ENCODE peak calls at places on chromosomes 13 and 19, in eight cellular contexts. I is spleen, V is foreskin fibroblast, P is AG09309, K is AG04450, S is fibroblast of lung, N is body of pancreas, J is BE2C. L is an unnamed sample.

GRCh38 chr19:2271516-2272103 is 10.4 kb downstream of the PEAK3 start:
- DNase-seq in K (no peak), V (peak; percentile 92), N (peak; percentile 44), P (no peak), I (peak; percentile 85), S (peak; percentile 61), J (peak; percentile 46), L (no peak)

GRCh38 chr19:48671456-48671995 is 1.3 kb downstream of the NTN5 start:
- DNase-seq in P (no peak), J (no peak), N (no peak), S (no peak), I (no peak), K (no peak), V (no peak), L (no peak)

GRCh38 chr13:84352946-84353345 is 470.7 kb upstream of the SLITRK1 start:
- DNase-seq in P (no peak), I (no peak), S (no peak), V (no peak), N (no peak), J (no peak), K (no peak), L (no peak)

GRCh38 chr19:50252111-50252886 is 48.9 kb downstream of the MYH14 start:
- DNase-seq in P (no peak), I (no peak), S (peak; percentile 9), K (no peak), N (peak; percentile 30), J (peak; percentile 48), V (peak; percentile 6), L (peak; percentile 21)

GRCh38 chr13:52195052-52195837 is 35.8 kb upstream of the NEK3 start:
- DNase-seq in J (no peak), N (peak; percentile 87), V (peak; percentile 90), P (no peak), S (peak; percentile 84), K (peak; percentile 26), I (peak; percentile 94), L (peak; percentile 36)

GRCh38 chr13:114309806-114310410 is 4.4 kb upstream of the CHAMP1 start:
- DNase-seq in V (no peak), I (peak; percentile 52), J (no peak), K (no peak), P (no peak), S (no peak), N (no peak), L (no peak)

GRCh38 chr19:33700408-33700757 is 78.6 kb downstream of the CHST8 start:
- DNase-seq in V (no peak), S (no peak), N (no peak), J (no peak), I (peak; percentile 41), P (no peak), K (no peak), L (no peak)

GRCh38 chr19:35142531-35143230 is 374 bp upstream of the FXYD7 start:
- DNase-seq in N (peak; percentile 85), S (peak; percentile 29), P (no peak), J (peak; percentile 54), K (no peak), I (peak; percentile 90), V (peak; percentile 63), L (peak; percentile 82)

GRCh38 chr19:14147797-14148605 is 11.6 kb upstream of the ASF1B start:
- DNase-seq in V (peak; percentile 89), J (peak; percentile 83), K (peak; percentile 15), N (peak; percentile 77), P (no peak), I (peak; percentile 88), S (peak; percentile 65), L (peak; percentile 71)

GRCh38 chr13:49370390-49370789 is 73.5 kb downstream of the CAB39L start:
- DNase-seq in N (no peak), V (no peak), P (no peak), S (no peak), I (no peak), K (no peak), J (no peak), L (no peak)

GRCh38 chr19:16118489-16119033 is 6.9 kb downstream of the RAB8A start:
- DNase-seq in V (no peak), I (peak; percentile 90), P (no peak), J (no peak), S (no peak), K (no peak), N (no peak), L (no peak)

GRCh38 chr19:30170495-30171137 is 201.6 kb upstream of the ZNF536 start:
- DNase-seq in K (no peak), J (no peak), S (no peak), V (no peak), P (no peak), I (no peak), N (no peak), L (no peak)

GRCh38 chr13:79741006-79741405 is 260.1 kb downstream of the NDFIP2 start:
- DNase-seq in K (peak; percentile 13), S (peak; percentile 63), N (peak; percentile 25), V (peak; percentile 69), P (no peak), J (peak; percentile 79), I (no peak), L (no peak)

GRCh38 chr13:43133792-43134191 is 110.4 kb downstream of the DNAJC15 start:
- DNase-seq in K (no peak), V (no peak), I (no peak), J (no peak), P (no peak), N (no peak), S (no peak), L (no peak)

GRCh38 chr13:43129511-43130130 is 106.2 kb downstream of the DNAJC15 start:
- DNase-seq in I (no peak), S (no peak), N (no peak), K (no peak), V (no peak), J (peak; percentile 50), P (no peak), L (no peak)

GRCh38 chr13:43132911-43133310 is 109.5 kb downstream of the DNAJC15 start:
- DNase-seq in P (no peak), N (no peak), I (no peak), S (no peak), K (no peak), V (no peak), J (peak; percentile 37), L (no peak)

GRCh38 chr13:43134896-43135295 is 111.5 kb downstream of the DNAJC15 start:
- DNase-seq in N (no peak), K (no peak), P (no peak), S (no peak), J (no peak), V (no peak), I (no peak), L (no peak)

DNA sequence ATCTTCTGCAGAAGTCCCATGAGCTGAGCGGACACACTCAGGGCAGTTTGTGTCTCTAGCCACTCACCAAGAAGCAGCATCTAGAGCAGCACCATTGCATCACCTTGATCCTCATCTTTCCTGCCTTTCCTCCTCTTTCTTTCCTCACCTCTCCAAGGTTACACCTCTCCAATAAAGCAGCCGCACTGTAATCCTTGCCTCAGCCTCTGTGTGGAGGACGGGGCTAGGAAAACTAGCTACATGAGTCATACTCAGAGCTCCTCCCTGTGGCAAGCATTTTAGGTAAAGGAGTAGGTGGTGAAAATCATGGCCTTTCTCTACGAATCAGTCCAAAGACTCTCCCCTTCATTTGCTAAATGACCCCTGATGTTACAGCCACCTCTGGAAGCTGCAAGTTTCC is 108.8 kb downstream of the DNAJC15 start:
- DNase-seq in P (no peak), S (peak; percentile 44), K (no peak), V (peak; percentile 37), J (peak; percentile 47), N (peak; percentile 27), I (no peak), L (peak; percentile 38)
- TF ChIP-seq CTCF in P (peak; percentile 14), S (no peak), K (peak; percentile 32), V (peak; percentile 11), J (peak; percentile 48), N (no peak), I (no peak), L (peak; percentile 19)

DNA sequence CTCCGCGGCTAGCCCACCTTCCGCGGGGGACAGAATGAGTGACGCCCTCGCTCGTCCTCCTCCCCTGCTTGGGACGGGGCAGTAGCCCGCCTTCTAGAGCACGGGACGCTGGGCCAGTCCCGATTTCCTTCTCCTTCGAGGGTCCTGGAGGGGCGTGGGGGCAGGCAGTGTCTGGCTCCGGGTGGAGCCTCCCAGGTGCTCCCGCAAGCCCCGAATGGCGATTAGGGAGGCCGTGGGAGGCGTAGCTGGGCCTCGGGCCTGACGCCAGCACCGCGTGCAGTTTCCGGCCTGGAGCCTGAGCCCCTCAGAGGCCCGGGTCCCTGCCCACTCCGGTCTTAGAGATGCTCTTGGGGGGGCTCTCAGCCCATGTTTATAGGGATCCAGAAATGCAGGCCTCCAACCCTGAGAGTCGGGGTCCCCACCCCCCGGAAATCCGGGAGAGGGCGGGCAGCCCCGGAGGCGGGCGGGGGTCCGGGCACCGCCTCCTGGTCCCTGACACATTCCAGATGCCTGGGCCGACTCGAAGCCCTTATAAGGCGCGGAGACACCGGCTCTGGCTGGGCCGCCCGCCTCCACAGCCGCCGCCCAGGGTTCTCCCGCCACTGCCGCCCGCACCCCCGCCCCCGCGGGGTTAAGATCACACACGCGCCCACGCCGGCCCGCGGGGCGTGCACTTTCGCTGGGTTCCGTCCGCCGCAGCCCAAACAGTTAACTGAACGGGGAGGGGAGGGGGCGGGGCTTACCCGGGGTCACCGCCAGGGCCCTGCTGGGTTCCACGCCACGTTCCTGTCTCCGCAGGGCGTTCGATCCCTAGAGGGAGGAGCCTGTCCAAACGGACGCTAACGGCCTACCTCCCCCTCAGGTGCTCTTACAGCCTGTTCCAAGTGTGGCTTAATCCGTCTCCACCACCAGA is 1.5 kb downstream of the MYADM start:
- DNase-seq in J (peak; percentile 92), I (peak; percentile 96), K (peak; percentile 67), V (peak; percentile 97), P (no peak), N (peak; percentile 91), S (peak; percentile 88), L (peak; percentile 98)
- TF ChIP-seq CTCF in J (peak; percentile 13), I (peak; percentile 76), K (peak; percentile 40), V (no peak), P (peak; percentile 33), N (peak; percentile 52), S (no peak), L (peak; percentile 32)

GRCh38 chr13:108278466-108278865 is 8.9 kb downstream of the TNFSF13B start:
- DNase-seq in I (no peak), J (no peak), N (no peak), V (no peak), K (no peak), S (no peak), P (no peak), L (no peak)
- TF ChIP-seq CTCF in I (no peak), J (no peak), N (no peak), V (no peak), K (no peak), S (no peak), P (no peak), L (no peak)

GRCh38 chr19:32669205-32669785 is 5.7 kb downstream of the ANKRD27 start:
- DNase-seq in P (no peak), K (no peak), N (no peak), S (no peak), V (peak; percentile 38), J (no peak), I (no peak), L (no peak)
- TF ChIP-seq CTCF in P (no peak), K (no peak), N (no peak), S (no peak), V (no peak), J (no peak), I (no peak), L (no peak)

GRCh38 chr19:897442-898039 is 4.3 kb downstream of the RNU6-9 start:
- DNase-seq in I (no peak), V (no peak), S (no peak), J (no peak), N (no peak), K (no peak), P (no peak), L (no peak)
- TF ChIP-seq CTCF in I (no peak), V (no peak), S (no peak), J (no peak), N (no peak), K (no peak), P (peak; percentile 9), L (no peak)